ENCODE peak calls at places on chromosomes 5 and 9, in eight cellular contexts. M, W, F, R, Q, P, K and E are unnamed samples.

GRCh38 chr5:59656351-59657254 is 236.9 kb downstream of the PDE4D start:
- DNase-seq in Q (no peak), K (no peak), R (no peak), P (no peak), W (no peak), F (peak; percentile 66), M (no peak), E (no peak)

GRCh38 chr5:34005211-34005610 is 2.6 kb downstream of the AMACR start:
- DNase-seq in K (no peak), W (no peak), F (no peak), P (no peak), Q (no peak), R (no peak), M (no peak), E (no peak)

GRCh38 chr9:129464972-129465833 is 155.7 kb downstream of the C9orf50 start:
- DNase-seq in W (no peak), F (no peak), K (no peak), P (no peak), M (no peak), R (no peak), Q (no peak), E (no peak)

GRCh38 chr5:173812811-173813550 is 75.2 kb upstream of the CPEB4 start:
- DNase-seq in Q (no peak), M (no peak), F (no peak), W (no peak), R (no peak), P (no peak), K (no peak), E (no peak)

GRCh38 chr9:117772960-117773359 is 68.8 kb downstream of the TLR4 start:
- DNase-seq in F (peak; percentile 41), R (no peak), W (no peak), K (no peak), M (no peak), Q (no peak), P (peak; percentile 56), E (peak; percentile 52)

GRCh38 chr5:1106385-1107166 is 5.3 kb downstream of the SLC12A7 start:
- DNase-seq in Q (no peak), F (no peak), M (no peak), K (no peak), P (peak; percentile 54), R (no peak), W (no peak), E (no peak)

GRCh38 chr5:10935536-10935935 is 174.5 kb upstream of the DAP start:
- DNase-seq in Q (no peak), K (no peak), F (no peak), M (no peak), P (no peak), W (no peak), R (no peak), E (no peak)

GRCh38 chr5:115859378-115859777 is 17.6 kb downstream of the AP3S1 start:
- DNase-seq in M (no peak), R (no peak), Q (no peak), F (no peak), K (no peak), W (no peak), P (no peak), E (no peak)

GRCh38 chr5:145855842-145856267 is 17.0 kb downstream of the GRXCR2 start:
- DNase-seq in W (no peak), K (no peak), M (no peak), Q (no peak), R (no peak), F (no peak), P (no peak), E (no peak)

GRCh38 chr5:160697281-160697680 is 154.7 kb downstream of the ATP10B start:
- DNase-seq in M (no peak), K (no peak), F (no peak), Q (no peak), R (no peak), P (no peak), W (no peak), E (no peak)

GRCh38 chr5:181087309-181087708 is 43.7 kb downstream of the OR2V1 start:
- DNase-seq in Q (no peak), W (no peak), K (no peak), M (no peak), F (no peak), R (no peak), P (no peak), E (no peak)

GRCh38 chr9:72623156-72623555 is 101.7 kb downstream of the TMC1 start:
- DNase-seq in R (no peak), K (no peak), Q (no peak), F (no peak), W (no peak), M (no peak), P (no peak), E (no peak)

GRCh38 chr9:127927457-127928231 is 2.9 kb downstream of the PIP5KL1 start:
- DNase-seq in K (peak; percentile 21), P (peak; percentile 71), F (no peak), M (no peak), W (peak; percentile 90), Q (peak; percentile 60), R (no peak), E (peak; percentile 86)

GRCh38 chr9:91285729-91286353 is 75.9 kb downstream of the AUH start:
- DNase-seq in P (no peak), R (no peak), M (no peak), W (no peak), Q (no peak), K (no peak), F (no peak), E (no peak)

GRCh38 chr5:37208883-37209808 is 40.0 kb downstream of the CPLANE1 start:
- DNase-seq in Q (no peak), F (no peak), R (peak; percentile 67), K (no peak), M (no peak), P (no peak), W (no peak), E (no peak)

GRCh38 chr5:168712280-168712924 is 133.2 kb upstream of the PANK3 start:
- DNase-seq in R (no peak), W (no peak), M (peak; percentile 83), Q (no peak), F (peak; percentile 95), K (no peak), P (peak; percentile 51), E (no peak)

GRCh38 chr9:133979124-133979920 is 12.8 kb downstream of the VAV2 start:
- DNase-seq in Q (no peak), K (peak; percentile 31), W (peak; percentile 71), R (peak; percentile 76), M (no peak), F (no peak), P (peak; percentile 46), E (peak; percentile 82)

GRCh38 chr5:7850533-7851239 is at the start of gene CFAP90:
- DNase-seq in R (peak; percentile 89), W (peak; percentile 86), P (peak; percentile 89), K (peak; percentile 86), Q (no peak), M (peak; percentile 43), F (peak; percentile 52), E (peak; percentile 53)

GRCh38 chr5:84014966-84015365 is 294.3 kb upstream of the HAPLN1 start:
- DNase-seq in Q (no peak), R (no peak), P (no peak), M (no peak), K (no peak), W (no peak), F (no peak), E (no peak)

GRCh38 chr9:33011857-33012256 is 10.4 kb upstream of the APTX start:
- DNase-seq in R (no peak), W (no peak), K (no peak), M (no peak), P (no peak), F (no peak), Q (no peak), E (no peak)

GRCh38 chr5:113047733-113048652 is 71.4 kb downstream of the DCP2 start:
- DNase-seq in K (no peak), M (no peak), P (no peak), Q (no peak), R (no peak), F (no peak), W (no peak), E (no peak)

DNA sequence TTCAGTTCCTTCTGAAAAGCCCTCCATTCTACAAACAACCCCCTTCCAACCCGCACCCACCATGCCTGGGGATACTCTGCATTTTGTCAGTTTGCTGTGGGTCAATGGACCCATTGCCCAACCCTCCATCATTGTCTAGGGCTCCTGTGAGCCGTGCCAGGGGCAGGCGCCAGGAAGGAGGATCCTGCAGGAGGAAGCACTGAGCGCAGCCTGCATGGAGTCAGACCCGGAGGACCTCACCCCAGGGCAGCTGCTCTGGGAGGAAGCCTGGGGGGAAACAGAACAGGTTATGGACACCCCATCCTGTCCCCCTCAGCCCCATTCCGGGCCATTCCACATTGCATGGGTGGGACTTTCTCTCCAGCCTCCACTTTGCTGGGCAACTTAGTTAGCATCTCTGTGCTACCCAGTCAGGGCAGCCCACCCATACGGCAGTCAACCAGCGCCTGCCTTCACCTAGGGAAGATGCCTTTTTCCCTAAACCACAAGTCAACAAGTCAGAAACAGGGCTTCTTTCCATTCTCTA is 48.6 kb upstream of the VDAC1 start:
- DNase-seq in Q (no peak), W (no peak), K (no peak), M (no peak), F (no peak), P (no peak), R (no peak), E (no peak)
- TF ChIP-seq CTCF in Q (no peak), W (no peak), K (no peak), M (no peak), F (no peak), P (no peak), R (no peak), E (no peak)

GRCh38 chr9:89383030-89383720 is 64.9 kb downstream of the SECISBP2 start:
- DNase-seq in P (no peak), Q (no peak), W (no peak), F (no peak), M (no peak), K (no peak), R (no peak), E (no peak)
- H3K27ac ChIP-seq in P (no peak overlapping the region), Q (no peak overlapping the region), W (no peak overlapping the region), F (no peak overlapping the region), M (no peak overlapping the region), K (no peak overlapping the region), R (no peak overlapping the region), E (no peak overlapping the region)

GRCh38 chr9:131697097-131697496 is 42.8 kb downstream of the RAPGEF1 start:
- DNase-seq in F (no peak), W (no peak), P (no peak), K (peak; percentile 13), M (no peak), R (no peak), Q (no peak), E (no peak)
- TF ChIP-seq CTCF in F (peak; percentile 58), W (no peak), P (no peak), K (peak; percentile 19), M (no peak), R (no peak), Q (no peak), E (no peak)

GRCh38 chr9:125810161-125810560 is 63.0 kb downstream of the PBX3 start:
- DNase-seq in R (no peak), K (no peak), P (no peak), W (no peak), Q (no peak), M (peak; percentile 11), F (peak; percentile 51), E (no peak)
- H3K27ac ChIP-seq in R (no peak overlapping the region), K (no peak overlapping the region), P (no peak overlapping the region), W (no peak overlapping the region), Q (no peak overlapping the region), M (no peak overlapping the region), F (no peak overlapping the region), E (no peak overlapping the region)